ENCODE peak calls at places on chromosome 12, in eight cellular contexts. One of them, this sample, is unnamed.

GRCh38 chr12:77102691-77103090 is 37.3 kb upstream of the E2F7 start:
- DNase-seq in esophagus muscularis mucosa: no peak
- DNase-seq in lung: no peak
- DNase-seq in heart right ventricle: no peak
- DNase-seq in thoracic aorta: no peak
- DNase-seq in effector memory CD4-positive, alpha-beta T cell: no peak
- DNase-seq in left ventricle myocardium inferior: no peak
- DNase-seq in ovary: no peak
- DNase-seq in this sample: no peak

GRCh38 chr12:80033457-80033856 is 65.9 kb upstream of the OTOGL start:
- DNase-seq in thoracic aorta: no peak
- DNase-seq in left ventricle myocardium inferior: no peak
- DNase-seq in heart right ventricle: no peak
- DNase-seq in lung: no peak
- DNase-seq in effector memory CD4-positive, alpha-beta T cell: no peak
- DNase-seq in esophagus muscularis mucosa: no peak
- DNase-seq in ovary: no peak
- DNase-seq in this sample: no peak

GRCh38 chr12:81502912-81503695 is 256.0 kb downstream of the PPFIA2 start:
- DNase-seq in heart right ventricle: no peak
- DNase-seq in effector memory CD4-positive, alpha-beta T cell: no peak
- DNase-seq in thoracic aorta: no peak
- DNase-seq in ovary: no peak
- DNase-seq in esophagus muscularis mucosa: no peak
- DNase-seq in left ventricle myocardium inferior: no peak
- DNase-seq in lung: no peak
- DNase-seq in this sample: no peak

GRCh38 chr12:77122661-77123060 is 57.3 kb upstream of the E2F7 start:
- DNase-seq in lung: no peak
- DNase-seq in thoracic aorta: no peak
- DNase-seq in effector memory CD4-positive, alpha-beta T cell: no peak
- DNase-seq in heart right ventricle: no peak
- DNase-seq in left ventricle myocardium inferior: no peak
- DNase-seq in esophagus muscularis mucosa: no peak
- DNase-seq in ovary: no peak
- DNase-seq in this sample: no peak

GRCh38 chr12:121634836-121635235 is 8.5 kb downstream of the ORAI1 start:
- DNase-seq in esophagus muscularis mucosa: no peak
- DNase-seq in left ventricle myocardium inferior: no peak
- DNase-seq in thoracic aorta: no peak
- DNase-seq in heart right ventricle: no peak
- DNase-seq in ovary: no peak
- DNase-seq in effector memory CD4-positive, alpha-beta T cell: no peak
- DNase-seq in lung: no peak
- DNase-seq in this sample: no peak

GRCh38 chr12:913919-914718 is 35.4 kb downstream of the RAD52 start:
- DNase-seq in ovary: peak; percentile 49
- DNase-seq in heart right ventricle: no peak
- DNase-seq in effector memory CD4-positive, alpha-beta T cell: no peak
- DNase-seq in lung: no peak
- DNase-seq in left ventricle myocardium inferior: no peak
- DNase-seq in thoracic aorta: no peak
- DNase-seq in esophagus muscularis mucosa: no peak
- DNase-seq in this sample: no peak

GRCh38 chr12:92553389-92553788 is 149.4 kb upstream of the PLEKHG7 start:
- DNase-seq in lung: no peak
- DNase-seq in left ventricle myocardium inferior: peak; percentile 70
- DNase-seq in ovary: peak; percentile 35
- DNase-seq in esophagus muscularis mucosa: no peak
- DNase-seq in effector memory CD4-positive, alpha-beta T cell: no peak
- DNase-seq in heart right ventricle: peak; percentile 53
- DNase-seq in thoracic aorta: no peak
- DNase-seq in this sample: peak; percentile 25

GRCh38 chr12:123075092-123075491 is 75.8 kb downstream of the PITPNM2 start:
- DNase-seq in heart right ventricle: no peak
- DNase-seq in esophagus muscularis mucosa: no peak
- DNase-seq in ovary: peak; percentile 70
- DNase-seq in effector memory CD4-positive, alpha-beta T cell: no peak
- DNase-seq in lung: no peak
- DNase-seq in left ventricle myocardium inferior: no peak
- DNase-seq in thoracic aorta: no peak
- DNase-seq in this sample: no peak

GRCh38 chr12:12717586-12718381 is 616 bp downstream of the CDKN1B start:
- DNase-seq in effector memory CD4-positive, alpha-beta T cell: no peak
- DNase-seq in ovary: peak; percentile 56
- DNase-seq in thoracic aorta: no peak
- DNase-seq in heart right ventricle: peak; percentile 33
- DNase-seq in lung: no peak
- DNase-seq in left ventricle myocardium inferior: peak; percentile 27
- DNase-seq in esophagus muscularis mucosa: peak; percentile 85
- DNase-seq in this sample: peak; percentile 26

GRCh38 chr12:69553626-69554248 is 31.5 kb upstream of the CCT2 start:
- DNase-seq in esophagus muscularis mucosa: no peak
- DNase-seq in thoracic aorta: no peak
- DNase-seq in left ventricle myocardium inferior: no peak
- DNase-seq in lung: peak; percentile 44
- DNase-seq in effector memory CD4-positive, alpha-beta T cell: no peak
- DNase-seq in heart right ventricle: no peak
- DNase-seq in ovary: no peak
- DNase-seq in this sample: peak; percentile 34

GRCh38 chr12:69331846-69332684 is 16.1 kb upstream of the LYZ start:
- DNase-seq in thoracic aorta: no peak
- DNase-seq in heart right ventricle: no peak
- DNase-seq in effector memory CD4-positive, alpha-beta T cell: no peak
- DNase-seq in lung: no peak
- DNase-seq in ovary: no peak
- DNase-seq in left ventricle myocardium inferior: no peak
- DNase-seq in esophagus muscularis mucosa: no peak
- DNase-seq in this sample: no peak

GRCh38 chr12:42482086-42482819 is 107.3 kb downstream of the PRICKLE1 start:
- DNase-seq in ovary: peak; percentile 77
- DNase-seq in lung: peak; percentile 80
- DNase-seq in thoracic aorta: no peak
- DNase-seq in effector memory CD4-positive, alpha-beta T cell: no peak
- DNase-seq in esophagus muscularis mucosa: no peak
- DNase-seq in left ventricle myocardium inferior: peak; percentile 75
- DNase-seq in heart right ventricle: peak; percentile 66
- DNase-seq in this sample: no peak

GRCh38 chr12:104049278-104050257 is at the start of gene GLT8D2:
- DNase-seq in thoracic aorta: no peak
- DNase-seq in lung: peak; percentile 32
- DNase-seq in effector memory CD4-positive, alpha-beta T cell: no peak
- DNase-seq in left ventricle myocardium inferior: peak; percentile 64
- DNase-seq in esophagus muscularis mucosa: no peak
- DNase-seq in ovary: peak; percentile 83
- DNase-seq in heart right ventricle: peak; percentile 66
- DNase-seq in this sample: peak; percentile 56

GRCh38 chr12:133202493-133203343 is 21.4 kb downstream of the ZNF268 start:
- DNase-seq in heart right ventricle: no peak
- DNase-seq in lung: no peak
- DNase-seq in left ventricle myocardium inferior: no peak
- DNase-seq in esophagus muscularis mucosa: no peak
- DNase-seq in ovary: no peak
- DNase-seq in effector memory CD4-positive, alpha-beta T cell: no peak
- DNase-seq in thoracic aorta: no peak
- DNase-seq in this sample: no peak

GRCh38 chr12:24374452-24374851 is 425.0 kb upstream of the SOX5 start:
- DNase-seq in effector memory CD4-positive, alpha-beta T cell: no peak
- DNase-seq in esophagus muscularis mucosa: no peak
- DNase-seq in left ventricle myocardium inferior: no peak
- DNase-seq in thoracic aorta: no peak
- DNase-seq in ovary: no peak
- DNase-seq in heart right ventricle: no peak
- DNase-seq in lung: no peak
- DNase-seq in this sample: no peak

DNA sequence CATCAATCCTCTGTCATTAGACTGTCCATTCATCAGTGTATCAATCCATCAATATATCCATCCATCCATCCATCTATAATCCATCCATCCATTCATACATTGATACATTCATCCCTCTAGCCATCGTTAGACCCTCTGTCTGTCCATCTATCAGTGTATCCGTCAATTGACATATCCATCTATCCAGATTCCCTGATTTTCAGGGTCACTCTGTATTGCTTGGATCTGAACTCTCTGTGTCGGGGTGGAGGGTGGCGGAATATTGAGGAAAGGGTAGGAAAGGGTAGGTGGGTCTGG is 17.1 kb downstream of the SDSL start:
- DNase-seq in esophagus muscularis mucosa: no peak
- DNase-seq in thoracic aorta: no peak
- DNase-seq in left ventricle myocardium inferior: no peak
- DNase-seq in heart right ventricle: no peak
- DNase-seq in effector memory CD4-positive, alpha-beta T cell: no peak
- DNase-seq in ovary: no peak
- DNase-seq in lung: no peak
- DNase-seq in this sample: no peak
- H3K4me1 ChIP-seq in esophagus muscularis mucosa: no peaks in the 10 kb centered on the region
- H3K4me1 ChIP-seq in thoracic aorta: no peaks in the 10 kb centered on the region
- H3K4me1 ChIP-seq in left ventricle myocardium inferior: no peaks in the 10 kb centered on the region
- H3K4me1 ChIP-seq in heart right ventricle: no peaks in the 10 kb centered on the region
- H3K4me1 ChIP-seq in effector memory CD4-positive, alpha-beta T cell: no peaks in the 10 kb centered on the region
- H3K4me1 ChIP-seq in ovary: no peaks in the 10 kb centered on the region
- H3K4me1 ChIP-seq in lung: no peaks in the 10 kb centered on the region
- H3K4me1 ChIP-seq in this sample: no peaks in the 10 kb centered on the region

GRCh38 chr12:106317406-106318082 is 15.0 kb downstream of the TCP11L2 start:
- DNase-seq in effector memory CD4-positive, alpha-beta T cell: no peak
- DNase-seq in ovary: no peak
- DNase-seq in esophagus muscularis mucosa: no peak
- DNase-seq in left ventricle myocardium inferior: no peak
- DNase-seq in heart right ventricle: no peak
- DNase-seq in thoracic aorta: no peak
- DNase-seq in lung: no peak
- DNase-seq in this sample: no peak
- H3K9me3 ChIP-seq in effector memory CD4-positive, alpha-beta T cell: no peaks in the 10 kb centered on the region
- H3K9me3 ChIP-seq in ovary: no peaks in the 10 kb centered on the region
- H3K9me3 ChIP-seq in esophagus muscularis mucosa: no peaks in the 10 kb centered on the region
- H3K9me3 ChIP-seq in left ventricle myocardium inferior: no peaks in the 10 kb centered on the region
- H3K9me3 ChIP-seq in heart right ventricle: no peaks in the 10 kb centered on the region
- H3K9me3 ChIP-seq in thoracic aorta: no peaks in the 10 kb centered on the region
- H3K9me3 ChIP-seq in lung: no peaks in the 10 kb centered on the region
- H3K9me3 ChIP-seq in this sample: no peaks in the 10 kb centered on the region

GRCh38 chr12:52910248-52910883 is 5.5 kb upstream of the KRT8 start:
- DNase-seq in ovary: no peak
- DNase-seq in esophagus muscularis mucosa: no peak
- DNase-seq in left ventricle myocardium inferior: no peak
- DNase-seq in effector memory CD4-positive, alpha-beta T cell: no peak
- DNase-seq in lung: no peak
- DNase-seq in thoracic aorta: no peak
- DNase-seq in heart right ventricle: no peak
- DNase-seq in this sample: no peak
- H3K4me1 ChIP-seq in ovary: no peaks in the 10 kb centered on the region
- H3K4me1 ChIP-seq in esophagus muscularis mucosa: no peaks in the 10 kb centered on the region
- H3K4me1 ChIP-seq in left ventricle myocardium inferior: no peaks in the 10 kb centered on the region
- H3K4me1 ChIP-seq in effector memory CD4-positive, alpha-beta T cell: no peaks in the 10 kb centered on the region
- H3K4me1 ChIP-seq in lung: no peaks in the 10 kb centered on the region
- H3K4me1 ChIP-seq in thoracic aorta: no peaks in the 10 kb centered on the region
- H3K4me1 ChIP-seq in heart right ventricle: no peaks in the 10 kb centered on the region
- H3K4me1 ChIP-seq in this sample: peaks cover 12% of the 10 kb centered on the region

DNA sequence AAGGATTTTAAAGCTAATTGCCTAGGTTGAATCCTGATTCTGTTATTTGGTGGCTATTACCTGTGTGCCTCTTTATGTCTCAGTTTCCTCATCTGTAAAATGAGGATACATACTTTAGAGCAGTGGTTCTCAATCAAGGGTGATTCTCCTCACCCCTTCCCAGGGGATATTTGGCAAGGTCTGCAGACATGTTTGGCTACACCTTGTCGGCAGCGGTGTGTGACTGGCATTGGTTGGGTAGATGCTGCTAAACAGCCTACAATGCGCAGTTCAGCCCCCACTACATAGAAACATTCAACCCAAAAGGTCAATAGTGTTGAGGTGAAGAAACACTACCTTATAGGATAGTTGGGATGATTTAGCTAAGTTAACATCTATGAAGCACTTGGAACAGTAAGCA is 23.4 kb downstream of the LDHB start:
- DNase-seq in heart right ventricle: no peak
- DNase-seq in thoracic aorta: no peak
- DNase-seq in effector memory CD4-positive, alpha-beta T cell: no peak
- DNase-seq in esophagus muscularis mucosa: no peak
- DNase-seq in ovary: no peak
- DNase-seq in left ventricle myocardium inferior: no peak
- DNase-seq in lung: no peak
- DNase-seq in this sample: no peak
- H3K9me3 ChIP-seq in heart right ventricle: no peaks in the 10 kb centered on the region
- H3K9me3 ChIP-seq in thoracic aorta: no peaks in the 10 kb centered on the region
- H3K9me3 ChIP-seq in effector memory CD4-positive, alpha-beta T cell: no peaks in the 10 kb centered on the region
- H3K9me3 ChIP-seq in esophagus muscularis mucosa: no peaks in the 10 kb centered on the region
- H3K9me3 ChIP-seq in ovary: no peaks in the 10 kb centered on the region
- H3K9me3 ChIP-seq in left ventricle myocardium inferior: no peaks in the 10 kb centered on the region
- H3K9me3 ChIP-seq in lung: no peaks in the 10 kb centered on the region
- H3K9me3 ChIP-seq in this sample: no peaks in the 10 kb centered on the region

GRCh38 chr12:56221233-56221756 is 427 bp downstream of the RNF41 start:
- DNase-seq in ovary: peak; percentile 84
- DNase-seq in left ventricle myocardium inferior: peak; percentile 59
- DNase-seq in effector memory CD4-positive, alpha-beta T cell: no peak
- DNase-seq in esophagus muscularis mucosa: no peak
- DNase-seq in heart right ventricle: peak; percentile 49
- DNase-seq in thoracic aorta: peak; percentile 51
- DNase-seq in lung: peak; percentile 65
- DNase-seq in this sample: peak; percentile 34
- H3K4me1 ChIP-seq in ovary: peaks cover 5% of the 10 kb centered on the region
- H3K4me1 ChIP-seq in left ventricle myocardium inferior: peaks cover 63% of the 10 kb centered on the region
- H3K4me1 ChIP-seq in effector memory CD4-positive, alpha-beta T cell: peaks cover 24% of the 10 kb centered on the region
- H3K4me1 ChIP-seq in esophagus muscularis mucosa: peaks cover 40% of the 10 kb centered on the region
- H3K4me1 ChIP-seq in heart right ventricle: peaks cover 4% of the 10 kb centered on the region
- H3K4me1 ChIP-seq in thoracic aorta: peaks cover 48% of the 10 kb centered on the region
- H3K4me1 ChIP-seq in lung: peaks cover 4% of the 10 kb centered on the region
- H3K4me1 ChIP-seq in this sample: no peaks in the 10 kb centered on the region

This sample was measured in BE2C.